ENCODE peak calls at places on chromosomes 7 and 10, in nine cellular contexts. R is AG04450, B is AG04449, E is sigmoid colon, S is heart left ventricle, T is colonic mucosa, G is fibroblast of the aortic adventitia, N is foreskin fibroblast, M is IMR-90. C is an unnamed sample.

GRCh38 chr7:134787064-134787463 is 7.6 kb downstream of the CALD1 start:
- DNase-seq in R (no peak), B (no peak), E (no peak), S (no peak), T (no peak), G (peak), N (no peak), M (no peak), C (no peak)

GRCh38 chr7:74033372-74034311 is 5.7 kb downstream of the ELN start:
- DNase-seq in R (no peak), B (no peak), E (peak), S (peak), T (no peak), G (peak), N (peak), M (no peak), C (no peak)

GRCh38 chr10:24901686-24902399 is 50.6 kb downstream of the PRTFDC1 start:
- DNase-seq in R (peak), B (peak), E (no peak), S (peak), T (peak), G (peak), N (peak), M (peak), C (peak)

GRCh38 chr7:92873776-92874175 is 37.4 kb upstream of the CDK6 start:
- DNase-seq in R (no peak), B (no peak), E (no peak), S (no peak), T (no peak), G (peak), N (no peak), M (no peak), C (peak)

GRCh38 chr7:43372656-43373355 is 210.1 kb upstream of the STK17A start:
- DNase-seq in R (no peak), B (no peak), E (no peak), S (no peak), T (no peak), G (no peak), N (peak), M (no peak), C (no peak)

GRCh38 chr10:132904169-132904813 is 38.1 kb downstream of the CFAP46 start:
- DNase-seq in R (no peak), B (no peak), E (peak), S (no peak), T (no peak), G (peak), N (peak), M (peak), C (no peak)

GRCh38 chr10:118698421-118698820 is 56.3 kb downstream of the CACUL1 start:
- DNase-seq in R (no peak), B (no peak), E (no peak), S (no peak), T (peak), G (peak), N (peak), M (peak), C (peak)

GRCh38 chr7:94449151-94449725 is 54.5 kb downstream of the COL1A2 start:
- DNase-seq in R (no peak), B (no peak), E (no peak), S (no peak), T (no peak), G (peak), N (peak), M (peak), C (no peak)

GRCh38 chr10:20627085-20627484 is 270.0 kb downstream of the NEBL start:
- DNase-seq in R (no peak), B (no peak), E (no peak), S (no peak), T (no peak), G (no peak), N (no peak), M (no peak), C (no peak)

GRCh38 chr10:24465899-24466615 is 257.1 kb downstream of the KIAA1217 start:
- DNase-seq in R (peak), B (no peak), E (no peak), S (no peak), T (peak), G (peak), N (peak), M (peak), C (peak)

GRCh38 chr7:105776068-105776790 is 100.2 kb downstream of the ATXN7L1 start:
- DNase-seq in R (peak), B (peak), E (peak), S (peak), T (peak), G (peak), N (peak), M (peak), C (peak)

GRCh38 chr10:49096890-49097445 is 18.4 kb downstream of the VSTM4 start:
- DNase-seq in R (no peak), B (no peak), E (no peak), S (no peak), T (no peak), G (no peak), N (no peak), M (no peak), C (no peak)

DNA sequence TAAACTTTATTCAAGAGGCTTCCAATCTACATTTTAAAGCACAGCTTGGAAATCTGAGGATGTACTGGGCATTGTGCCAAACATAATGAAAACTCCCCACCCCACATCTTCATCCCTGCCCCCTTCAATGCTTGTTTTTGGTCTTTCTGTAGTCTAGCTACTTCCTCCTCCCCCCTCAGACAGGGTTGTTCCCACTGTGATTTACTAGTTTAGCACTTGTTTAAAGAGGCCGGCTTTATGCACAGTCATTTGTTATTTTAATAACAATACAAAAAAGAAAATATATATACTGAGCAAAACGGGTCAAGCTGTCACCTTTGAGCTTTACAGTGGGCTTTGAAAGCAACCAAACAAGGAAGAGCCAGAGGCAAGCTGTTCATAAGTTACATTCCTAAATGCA is 132.6 kb downstream of the CHRM2 start:
- DNase-seq in R (no peak), B (no peak), E (no peak), S (no peak), T (no peak), G (no peak), N (peak), M (peak), C (peak)
- H3K4me3 ChIP-seq in R (no peak), B (no peak), E (no peak), S (no peak), T (no peak), G (no peak), N (no peak), M (no peak), C (no peak)

DNA sequence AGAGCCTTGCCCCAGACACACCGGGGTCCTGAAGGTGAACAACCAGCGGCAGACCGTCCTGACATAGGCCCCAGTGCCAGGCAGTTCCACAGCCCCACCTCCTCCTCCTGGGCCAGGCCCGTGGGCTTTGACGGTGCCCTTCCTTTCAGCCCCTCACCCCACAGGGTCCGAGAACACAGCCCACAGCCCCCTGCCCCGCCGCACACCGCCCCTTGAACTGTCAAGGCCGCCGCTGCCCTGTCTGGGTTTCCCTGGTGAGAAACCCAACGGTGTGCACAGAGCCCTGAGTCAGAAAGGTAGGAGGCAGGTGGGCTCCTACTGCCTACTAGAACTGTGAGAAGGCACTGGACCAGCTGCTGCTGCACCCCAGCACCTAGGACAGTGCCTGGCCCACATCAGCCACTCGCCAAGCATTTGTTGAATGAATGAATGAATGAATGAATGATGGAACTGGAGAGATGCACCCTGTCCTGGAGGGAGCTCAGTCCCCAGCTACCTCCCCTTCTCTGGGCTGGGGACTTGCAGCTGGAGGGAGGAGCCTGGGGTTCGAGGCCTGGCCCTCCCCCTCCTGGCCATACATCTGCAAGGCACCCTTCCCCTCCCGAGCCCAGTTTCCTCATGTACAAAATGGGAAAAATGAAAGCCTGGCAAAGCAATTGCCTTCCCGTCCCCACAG is 117.9 kb downstream of the SLIT1 start:
- DNase-seq in R (no peak), B (no peak), E (no peak), S (no peak), T (no peak), G (no peak), N (no peak), M (no peak), C (no peak)
- TF ChIP-seq CTCF in R (no peak), B (no peak), E (no peak), S (no peak), T (no peak), G (no peak), N (no peak), M (no peak), C (peak)

DNA sequence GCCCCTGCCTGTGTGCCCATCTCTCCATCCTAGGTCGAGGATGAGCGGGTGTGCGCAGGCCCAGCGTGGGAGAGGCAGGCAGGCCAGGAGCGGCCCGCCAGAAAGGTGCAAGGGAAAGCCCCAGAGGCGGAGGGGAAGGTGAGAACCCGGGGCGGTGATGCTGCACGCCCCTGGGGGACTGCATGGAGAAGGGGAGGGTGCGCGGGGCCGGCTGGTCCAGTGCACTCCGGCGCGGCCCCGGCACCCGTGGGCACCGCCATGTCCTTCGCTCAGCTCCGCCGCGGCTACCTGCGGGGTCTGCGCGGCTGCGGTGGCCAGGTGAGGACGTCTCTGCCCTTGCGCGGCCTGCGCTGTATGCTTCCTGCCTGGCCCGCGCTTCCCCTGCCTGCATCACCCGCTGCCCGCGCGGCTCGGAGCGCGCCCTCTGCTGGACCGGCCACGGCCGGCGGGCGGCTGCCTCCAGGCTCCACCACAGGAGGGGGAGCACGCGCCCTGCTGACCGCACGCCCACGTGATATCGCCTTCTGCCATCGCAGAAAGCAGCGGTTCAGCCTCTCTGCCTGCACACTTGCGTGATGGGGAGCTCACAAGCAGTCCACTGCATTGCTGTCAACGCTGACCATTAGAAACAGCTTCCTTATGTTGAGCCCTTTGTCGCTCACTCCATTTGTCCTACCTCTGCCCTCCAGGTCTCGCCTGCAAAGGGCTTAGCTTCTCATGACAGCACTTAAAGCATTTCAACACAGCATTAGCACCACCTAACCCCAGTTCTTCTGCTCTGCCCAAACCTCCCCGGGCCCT is 73.9 kb downstream of the CXCL12 start:
- DNase-seq in R (peak), B (no peak), E (peak), S (peak), T (peak), G (peak), N (peak), M (peak), C (no peak)
- H3K4me3 ChIP-seq in R (peak), B (peak), E (peak), S (peak), T (peak), G (peak), N (no peak), M (no peak), C (peak)

DNA sequence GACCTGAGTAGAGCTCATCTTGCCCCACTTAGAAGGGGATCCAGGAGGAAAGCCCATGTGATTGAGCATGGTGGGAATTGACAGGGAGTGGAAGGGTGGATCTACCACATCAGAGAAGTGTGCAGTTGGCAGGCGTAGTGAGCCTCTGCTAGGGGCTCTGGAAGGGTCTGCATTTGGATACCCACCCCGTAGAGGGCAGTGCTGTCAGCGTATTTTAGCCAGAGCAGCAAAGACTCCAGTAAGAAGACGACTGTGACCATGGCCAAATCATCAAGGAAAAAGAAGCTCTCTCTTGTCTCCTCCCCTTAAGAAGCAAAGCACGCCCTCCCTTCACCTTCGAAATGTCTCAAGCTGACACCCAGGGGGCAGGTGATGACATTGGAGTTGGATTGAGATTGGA is 68.8 kb upstream of the INHBA start:
- DNase-seq in R (no peak), B (no peak), E (no peak), S (no peak), T (no peak), G (no peak), N (no peak), M (no peak), C (no peak)
- TF ChIP-seq CTCF in R (no peak), B (no peak), E (no peak), S (no peak), T (no peak), G (no peak), N (no peak), M (no peak), C (no peak)

GRCh38 chr7:65731129-65731528 is 141.7 kb upstream of the VKORC1L1 start:
- DNase-seq in R (no peak), B (no peak), E (no peak), S (no peak), T (no peak), G (no peak), N (no peak), M (no peak), C (no peak)

DNA sequence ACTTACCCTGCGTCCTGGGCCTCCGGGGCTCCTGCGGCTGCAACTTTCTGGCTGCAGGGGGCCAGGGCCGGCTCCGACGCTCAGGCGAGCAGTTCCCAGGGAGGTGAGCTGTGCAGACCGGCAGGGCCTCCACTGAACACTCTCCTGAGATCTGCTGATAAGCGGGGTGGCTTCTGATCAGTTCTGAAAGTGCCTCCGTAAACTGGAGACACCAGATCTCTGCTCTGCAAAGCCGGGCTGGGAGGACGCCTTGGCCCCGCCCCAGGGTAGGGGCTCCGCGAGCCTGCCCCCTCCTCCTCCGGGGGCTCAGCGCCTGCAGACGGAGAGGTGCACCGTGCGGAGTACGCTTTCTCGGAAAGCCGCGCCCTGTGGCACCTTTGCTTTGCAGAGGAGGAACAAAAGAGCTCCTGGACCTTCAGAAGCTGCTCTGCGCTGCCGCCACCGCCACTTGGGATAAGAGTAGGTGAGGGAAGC is 141.3 kb upstream of the VKORC1L1 start:
- DNase-seq in R (no peak), B (no peak), E (peak), S (no peak), T (no peak), G (no peak), N (peak), M (no peak), C (no peak)
- H3K4me3 ChIP-seq in R (no peak), B (peak), E (peak), S (peak), T (peak), G (no peak), N (peak), M (no peak), C (peak)

GRCh38 chr7:101217388-101218235 is at the start of the genes PLOD3 and ZNHIT1:
- DNase-seq in R (peak), B (peak), E (peak), S (peak), T (peak), G (peak), N (peak), M (peak), C (peak)
- TF ChIP-seq CTCF in R (peak), B (peak), E (no peak), S (no peak), T (no peak), G (peak), N (no peak), M (peak), C (no peak)

GRCh38 chr7:69334706-69335105 is 263.6 kb upstream of the AUTS2 start:
- DNase-seq in R (no peak), B (no peak), E (no peak), S (no peak), T (no peak), G (no peak), N (no peak), M (no peak), C (no peak)

GRCh38 chr7:69336976-69337375 is 261.3 kb upstream of the AUTS2 start:
- DNase-seq in R (no peak), B (no peak), E (no peak), S (no peak), T (no peak), G (no peak), N (no peak), M (no peak), C (no peak)

GRCh38 chr7:69341288-69341687 is 257.0 kb upstream of the AUTS2 start:
- DNase-seq in R (no peak), B (no peak), E (no peak), S (no peak), T (no peak), G (no peak), N (no peak), M (no peak), C (no peak)

DNA sequence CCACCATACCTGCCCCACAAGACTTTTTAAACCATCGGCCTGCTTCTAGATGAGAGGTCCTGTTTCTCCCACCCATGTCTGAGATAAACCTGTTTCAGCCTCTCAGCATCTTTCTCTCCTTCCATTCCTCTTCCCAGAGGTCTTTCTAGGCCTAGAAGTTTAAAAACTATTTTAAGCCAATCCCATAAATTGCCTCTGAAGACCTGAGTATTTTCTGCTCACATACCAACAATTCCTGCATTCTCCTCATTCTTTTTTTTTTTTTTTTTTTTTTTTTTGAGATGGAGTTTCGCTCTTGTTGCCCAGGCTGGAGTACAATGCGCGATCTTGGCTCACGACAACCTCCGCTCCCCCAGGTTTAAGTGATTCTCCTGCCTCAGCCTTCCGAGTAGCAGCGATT is 262.9 kb upstream of the AUTS2 start:
- DNase-seq in R (no peak), B (no peak), E (no peak), S (no peak), T (no peak), G (no peak), N (no peak), M (no peak), C (no peak)
- H3K4me3 ChIP-seq in R (no peak), B (no peak), E (no peak), S (no peak), T (no peak), G (no peak), N (no peak), M (no peak), C (no peak)

GRCh38 chr7:116582164-116582732 is 57.4 kb downstream of the CAV1 start:
- DNase-seq in R (no peak), B (no peak), E (no peak), S (no peak), T (no peak), G (peak), N (peak), M (peak), C (no peak)
- TF ChIP-seq CTCF in R (peak), B (peak), E (no peak), S (no peak), T (no peak), G (peak), N (peak), M (peak), C (peak)

C was measured in astrocyte of the cerebellum.